ENCODE peak calls at places on chromosomes 4 and X, in six cellular contexts. S is hepatocyte, R is stomach, T is ascending aorta, E is uterus, P is psoas muscle. V is an unnamed sample. For H3K9me3 and H3K4me1, the result is how much of the 10 kb centered on the place peaks cover.

GRCh38 chr4:140027135-140027534 is 126.8 kb downstream of the MAML3 start:
- DNase-seq in S (no peak), P (no peak), R (no peak), E (no peak), T (no peak), V (no peak)

GRCh38 chr4:92387459-92388069 is 83.8 kb downstream of the GRID2 start:
- DNase-seq in S (peak), T (no peak), E (no peak), R (no peak), P (no peak), V (no peak)

GRCh38 chr4:7987148-7987989 is 47.7 kb upstream of the AFAP1 start:
- DNase-seq in S (peak), T (no peak), R (peak), P (peak), E (peak), V (peak)

GRCh38 chr4:155900402-155900801 is 3.1 kb upstream of the TDO2 start:
- DNase-seq in T (no peak), R (no peak), E (no peak), S (peak), P (no peak), V (peak)

GRCh38 chrX:134659761-134660160 is 1.5 kb upstream of the PLAC1 start:
- DNase-seq in S (no peak), E (no peak), P (no peak), T (no peak), R (no peak), V (no peak)

GRCh38 chr4:67103001-67103737 is 442.1 kb downstream of the CENPC start:
- DNase-seq in T (no peak), P (no peak), R (no peak), E (no peak), S (no peak), V (no peak)

GRCh38 chrX:133776072-133776471 is 209.3 kb downstream of the GPC3 start:
- DNase-seq in S (no peak), T (no peak), R (peak), P (no peak), E (no peak), V (no peak)

GRCh38 chrX:53357799-53358530 is 64.5 kb downstream of the SMC1A start:
- DNase-seq in P (no peak), S (peak), E (no peak), T (no peak), R (no peak), V (no peak)

GRCh38 chr4:155967098-155967497 is 13.4 kb upstream of the CTSO start:
- DNase-seq in P (no peak), E (no peak), R (no peak), T (no peak), S (no peak), V (no peak)

GRCh38 chr4:5890063-5890727 is 2.7 kb downstream of the CRMP1 start:
- DNase-seq in S (peak), R (no peak), T (no peak), P (no peak), E (no peak), V (no peak)

DNA sequence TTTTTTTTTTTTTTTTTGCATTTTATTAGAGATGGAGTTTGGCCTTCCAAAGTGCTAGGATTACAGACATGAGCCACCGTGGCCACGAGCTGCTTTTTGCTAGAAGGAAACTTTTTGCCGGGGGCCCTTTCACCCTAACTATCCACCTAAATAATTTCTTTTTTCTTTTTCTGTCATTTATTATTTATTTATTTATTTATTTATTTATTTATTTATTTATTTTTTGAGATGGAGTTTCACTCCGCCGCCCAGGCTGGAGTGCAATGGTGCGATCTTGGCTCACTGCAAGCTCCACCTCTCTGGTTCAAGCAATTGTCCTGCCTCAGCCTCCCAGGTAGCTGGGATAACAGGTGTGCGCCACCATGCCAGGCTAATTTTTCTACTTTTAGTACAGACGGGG is 303.9 kb downstream of the ASMT start:
- DNase-seq in E (no peak), P (no peak), T (no peak), S (no peak), R (no peak), V (no peak)
- H3K9me3 ChIP-seq in E (under half), P (under half), T (under half), S (under half), R (under half), V (under half)

DNA sequence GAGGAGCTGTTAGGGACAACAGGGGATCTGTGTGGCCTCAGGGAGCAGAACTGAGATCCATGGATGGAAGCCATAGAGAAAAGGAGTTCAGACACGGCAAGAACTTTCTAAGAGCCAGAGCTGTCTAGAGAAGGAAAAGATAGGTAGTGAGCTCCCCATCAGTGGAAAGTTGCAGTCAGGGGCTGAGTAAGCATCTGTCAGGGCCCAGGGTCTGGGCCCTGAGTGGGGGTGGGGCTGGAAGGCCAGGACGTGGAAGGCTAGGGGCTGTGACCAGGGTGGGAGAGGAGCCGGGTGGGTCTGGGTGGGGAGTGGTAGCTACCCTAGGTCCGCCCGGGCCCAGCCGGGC is 324 bp upstream of the MSN start:
- DNase-seq in E (no peak), S (no peak), R (no peak), T (no peak), P (no peak), V (no peak)
- TF ChIP-seq CTCF in E (no peak), S (no peak), R (no peak), T (no peak), P (no peak), V (no peak)

DNA sequence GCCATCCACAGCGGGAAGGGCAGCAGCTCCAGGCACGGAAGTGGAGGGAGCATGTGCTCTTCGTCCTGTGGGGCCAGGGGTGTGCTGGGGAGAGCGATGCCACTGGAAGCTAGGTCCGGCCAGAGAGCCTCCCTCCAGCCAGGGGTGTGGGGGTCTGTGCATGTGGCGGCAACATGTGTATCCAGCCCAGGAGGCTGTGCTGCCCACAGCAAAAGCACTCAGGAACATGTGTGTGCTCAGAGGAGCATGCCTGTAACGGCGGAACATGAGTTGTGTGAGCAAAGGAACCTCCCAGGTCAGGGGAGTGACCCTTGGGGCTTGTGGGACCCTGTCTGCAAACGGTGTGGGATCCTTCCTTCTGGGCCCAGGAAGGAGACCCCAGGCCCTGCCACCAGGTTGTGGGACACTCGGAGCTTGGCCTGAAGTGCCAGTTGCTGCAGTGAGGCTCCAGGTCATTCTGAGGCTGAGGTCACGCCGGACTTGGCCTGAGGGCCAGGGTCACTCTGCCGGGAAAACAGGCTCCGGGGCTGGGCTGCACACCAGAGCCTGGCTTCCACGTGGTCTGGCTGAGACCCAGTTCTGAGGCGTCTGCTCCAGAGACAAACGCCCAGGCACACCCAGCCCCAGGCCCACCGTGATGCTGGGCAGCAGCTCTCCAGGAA is 37.2 kb downstream of the CPLX1 start:
- DNase-seq in E (no peak), P (no peak), T (no peak), R (peak), S (no peak), V (no peak)
- H3K4me1 ChIP-seq in E (under half), P (under half), T (under half), R (under half), S (under half), V (under half)

GRCh38 chrX:13149702-13150101 is 105.3 kb upstream of the FAM9C start:
- DNase-seq in P (no peak), R (no peak), T (no peak), E (no peak), S (no peak), V (no peak)

GRCh38 chrX:13147758-13148157 is 103.3 kb upstream of the FAM9C start:
- DNase-seq in T (no peak), R (no peak), S (no peak), P (no peak), E (no peak), V (no peak)

GRCh38 chrX:13153796-13154195 is 109.4 kb upstream of the FAM9C start:
- DNase-seq in T (no peak), S (no peak), E (no peak), R (no peak), P (no peak), V (no peak)

GRCh38 chrX:13152511-13152868 is 108.1 kb upstream of the FAM9C start:
- DNase-seq in S (no peak), T (no peak), E (no peak), R (no peak), P (no peak), V (no peak)

DNA sequence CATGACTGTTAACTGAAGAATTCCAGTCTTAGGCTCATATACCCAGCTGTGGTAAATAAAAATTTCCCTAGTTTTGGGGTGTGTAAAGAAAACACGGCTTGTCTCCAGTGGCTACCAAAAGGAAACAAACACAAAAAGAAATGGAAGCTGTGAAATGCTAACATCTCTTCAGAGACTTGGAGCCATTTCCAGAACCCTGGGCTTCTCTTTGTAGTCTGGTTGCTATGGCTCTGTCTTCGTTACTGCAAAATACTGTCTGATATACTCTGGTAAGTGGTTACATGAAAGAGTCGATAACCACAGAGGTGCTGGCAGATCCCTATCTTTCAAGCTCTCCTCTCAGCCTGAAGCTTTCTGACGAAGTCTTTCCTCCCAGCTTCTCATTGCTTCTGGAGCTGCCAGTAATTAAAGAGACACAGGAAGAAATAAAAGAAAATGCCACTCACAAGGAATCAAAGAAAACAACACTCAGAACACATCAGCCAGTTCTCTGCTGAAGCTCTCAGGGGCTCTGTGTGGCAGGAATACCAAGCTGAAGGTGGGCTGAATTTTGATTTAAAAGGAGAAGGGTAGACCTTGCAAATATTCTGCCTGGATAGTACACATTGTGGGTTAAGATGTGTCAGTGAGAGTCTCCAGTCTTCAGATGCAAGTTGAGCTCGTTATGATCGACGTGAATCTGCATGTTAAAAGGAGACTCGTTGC is 107.5 kb upstream of the FAM9C start:
- DNase-seq in P (no peak), R (no peak), S (peak), T (no peak), E (no peak), V (no peak)
- H3K9me3 ChIP-seq in P (under half), R (under half), S (under half), T (under half), E (under half), V (under half)

GRCh38 chr4:75107703-75108612 is 175.0 kb downstream of the PARM1 start:
- DNase-seq in E (no peak), P (no peak), T (no peak), R (no peak), S (no peak), V (no peak)

DNA sequence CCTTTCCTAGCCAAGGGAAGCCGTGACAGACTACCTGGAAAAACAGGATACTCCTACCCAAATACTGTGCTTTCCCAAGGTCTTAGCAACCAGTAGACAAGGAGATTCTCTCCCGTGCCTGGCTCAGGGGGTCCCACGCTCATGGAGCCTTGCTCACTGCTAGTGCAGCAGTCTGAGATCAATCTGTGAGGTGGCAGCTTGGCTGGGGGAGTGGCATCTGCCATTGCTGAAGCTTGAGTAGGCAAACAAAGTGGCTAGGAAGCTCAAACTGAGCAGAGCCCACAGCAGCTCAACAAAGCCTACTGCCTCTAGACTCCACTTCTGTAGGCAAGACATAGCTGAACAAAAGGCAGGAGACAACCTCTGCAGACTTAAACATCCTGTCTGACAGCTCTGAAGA is 177.1 kb downstream of the PARM1 start:
- DNase-seq in S (no peak), E (no peak), R (no peak), P (no peak), T (no peak), V (no peak)
- TF ChIP-seq CTCF in S (no peak), E (no peak), R (no peak), P (no peak), T (no peak), V (no peak)

DNA sequence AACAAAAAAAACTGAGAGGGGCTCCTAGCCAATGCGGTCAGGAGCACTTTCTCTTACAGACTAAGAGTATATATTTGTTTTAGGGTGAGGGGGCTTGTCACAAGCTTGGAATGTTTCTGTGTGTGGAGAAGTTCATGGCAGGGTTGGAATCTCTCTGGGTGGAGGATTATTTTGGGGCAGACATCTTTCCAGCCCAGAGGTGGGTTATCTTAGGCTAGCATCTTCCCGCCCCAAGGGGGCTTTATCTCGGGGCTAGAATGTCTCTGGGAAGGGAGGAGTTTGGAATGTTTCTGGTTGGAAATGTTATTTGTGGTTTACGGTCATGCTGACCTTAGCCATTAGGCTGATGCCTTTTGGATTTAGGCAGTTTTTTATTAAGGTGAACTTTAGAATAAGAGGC is 205.7 kb downstream of the RELL1 start:
- DNase-seq in S (no peak), T (no peak), P (no peak), R (no peak), E (no peak), V (no peak)
- H3K4me1 ChIP-seq in S (under half), T (under half), P (under half), R (under half), E (under half), V (under half)

DNA sequence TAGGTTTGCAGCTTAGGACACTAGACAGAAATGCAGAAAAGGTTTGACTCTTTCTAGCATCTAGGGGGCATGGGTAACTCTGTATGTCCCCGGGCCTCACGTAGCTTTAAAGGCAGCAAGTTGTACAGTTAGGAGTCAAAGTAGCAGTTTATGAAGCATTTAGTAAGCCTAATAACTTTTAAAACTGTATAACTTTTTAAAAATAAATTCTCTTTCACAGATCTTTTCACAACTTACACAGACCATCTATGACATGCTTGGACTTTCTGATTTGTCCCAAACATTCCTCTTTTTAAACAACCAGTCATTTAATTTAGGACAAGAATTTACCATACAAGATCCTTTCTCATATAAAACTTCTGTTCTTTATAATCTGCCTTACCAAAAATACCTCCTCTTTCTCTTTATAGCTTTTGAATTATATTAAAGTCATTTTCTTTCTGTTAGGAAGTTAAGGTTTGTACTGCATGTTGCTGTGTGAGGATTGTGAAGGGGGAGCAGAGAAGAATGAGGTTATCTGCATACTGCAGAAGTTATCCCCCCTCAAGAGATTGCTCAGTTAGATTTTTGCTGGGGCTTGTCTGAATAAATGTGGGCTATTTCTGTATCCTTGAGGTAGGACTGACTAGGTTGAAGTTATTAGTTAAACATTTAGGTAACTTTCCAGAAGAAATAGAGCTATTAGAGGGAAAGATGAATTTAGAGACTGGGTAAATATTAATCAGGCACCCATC is 94.3 kb downstream of the CPE start:
- DNase-seq in E (no peak), T (no peak), R (no peak), P (no peak), S (no peak), V (no peak)
- H3K9me3 ChIP-seq in E (under half), T (under half), R (under half), P (under half), S (under half), V (under half)

GRCh38 chrX:106716463-106716862 is 10.0 kb upstream of the RNF128 start:
- DNase-seq in P (no peak), R (no peak), T (no peak), E (no peak), S (no peak), V (no peak)
- TF ChIP-seq CTCF in P (no peak), R (no peak), T (no peak), E (no peak), S (no peak), V (no peak)

V was measured in heart right ventricle.